ENCODE peak calls at places on chromosomes 5 and 9, in five cellular contexts. I is kidney epithelial cell, R is OCI-LY7, E is fibroblast of the aortic adventitia, M is hepatocyte. H is an unnamed sample.

GRCh38 chr5:142894315-142894714 is 124.1 kb downstream of the ARHGAP26 start:
- DNase-seq in I (no peak), R (no peak), E (no peak), M (no peak), H (no peak)

GRCh38 chr5:123537845-123538244 is 25.9 kb downstream of the CSNK1G3 start:
- DNase-seq in I (no peak), R (no peak), E (no peak), M (no peak), H (no peak)

GRCh38 chr9:6488395-6488794 is 75.4 kb downstream of the UHRF2 start:
- DNase-seq in I (no peak), R (peak), E (no peak), M (no peak), H (no peak)

GRCh38 chr5:28397502-28397941 is 1359.1 kb upstream of the CDH9 start:
- DNase-seq in I (peak), R (no peak), E (no peak), M (peak), H (no peak)

GRCh38 chr5:119288364-119289047 is 67.3 kb upstream of the TNFAIP8 start:
- DNase-seq in I (no peak), R (no peak), E (peak), M (no peak), H (no peak)

GRCh38 chr5:55438931-55439477 is 95.8 kb downstream of the PLPP1 start:
- DNase-seq in I (no peak), R (no peak), E (peak), M (peak), H (no peak)

GRCh38 chr9:97059661-97060060 is 20.7 kb upstream of the CTSV start:
- DNase-seq in I (peak), R (no peak), E (no peak), M (peak), H (no peak)

GRCh38 chr9:109108318-109108717 is 11.4 kb downstream of the TMEM245 start:
- DNase-seq in I (no peak), R (peak), E (peak), M (no peak), H (no peak)

GRCh38 chr5:80474929-80475328 is 13.0 kb upstream of the FAM151B start:
- DNase-seq in I (no peak), R (no peak), E (no peak), M (no peak), H (no peak)

GRCh38 chr9:14096182-14096922 is 217.6 kb downstream of the NFIB start:
- DNase-seq in I (peak), R (no peak), E (peak), M (peak), H (no peak)

GRCh38 chr9:119924736-119925135 is 555.5 kb upstream of the BRINP1 start:
- DNase-seq in I (no peak), R (no peak), E (no peak), M (no peak), H (no peak)

GRCh38 chr9:135051316-135052038 is 36.0 kb upstream of the OLFM1 start:
- DNase-seq in I (no peak), R (no peak), E (no peak), M (no peak), H (no peak)

GRCh38 chr5:96807099-96807654 is 568 bp downstream of the ERAP1 start:
- DNase-seq in I (no peak), R (peak), E (peak), M (peak), H (peak)

GRCh38 chr9:100587375-100587774 is 9.5 kb downstream of the CAVIN4 start:
- DNase-seq in I (no peak), R (no peak), E (peak), M (no peak), H (no peak)

GRCh38 chr9:37967272-37967581 is 63.3 kb upstream of the SLC25A51 start:
- DNase-seq in I (no peak), R (no peak), E (no peak), M (no peak), H (no peak)

GRCh38 chr5:129945031-129945430 is 40.8 kb downstream of the CHSY3 start:
- DNase-seq in I (peak), R (no peak), E (peak), M (no peak), H (no peak)

GRCh38 chr9:126844085-126844484 is 16.4 kb upstream of the ZBTB34 start:
- DNase-seq in I (peak), R (no peak), E (peak), M (no peak), H (no peak)

GRCh38 chr5:124729687-124730359 is 16.6 kb downstream of the ZNF608 start:
- DNase-seq in I (no peak), R (no peak), E (no peak), M (no peak), H (no peak)

GRCh38 chr5:150499437-150499956 is 8.4 kb upstream of the NDST1 start:
- DNase-seq in I (no peak), R (peak), E (no peak), M (no peak), H (no peak)

GRCh38 chr9:131271506-131271931 is 4.8 kb downstream of the FAM78A start:
- DNase-seq in I (no peak), R (peak), E (no peak), M (no peak), H (no peak)

GRCh38 chr9:83219154-83219923 is 156.4 kb upstream of the RASEF start:
- DNase-seq in I (peak), R (no peak), E (peak), M (peak), H (peak)

GRCh38 chr5:6633469-6634326 is 458 bp downstream of the SRD5A1 start:
- DNase-seq in I (no peak), R (no peak), E (peak), M (peak), H (no peak)

GRCh38 chr9:18632624-18633407 is 158.9 kb downstream of the ADAMTSL1 start:
- DNase-seq in I (peak), R (no peak), E (peak), M (peak), H (no peak)

GRCh38 chr9:21060919-21061561 is 16.7 kb downstream of the IFNB1 start:
- DNase-seq in I (no peak), R (no peak), E (peak), M (peak), H (no peak)

GRCh38 chr5:27830551-27830950 is 792.2 kb upstream of the CDH9 start:
- DNase-seq in I (peak), R (no peak), E (peak), M (no peak), H (no peak)

GRCh38 chr9:79104216-79104615 is 467.5 kb upstream of the TLE4 start:
- DNase-seq in I (no peak), R (no peak), E (no peak), M (no peak), H (no peak)

GRCh38 chr5:122877518-122877917 is 32.1 kb downstream of the SNX24 start:
- DNase-seq in I (no peak), R (peak), E (no peak), M (no peak), H (no peak)

GRCh38 chr9:131631254-131631653 is 85.9 kb downstream of the PRRT1B start:
- DNase-seq in I (no peak), R (no peak), E (no peak), M (no peak), H (no peak)

GRCh38 chr9:106726070-106726815 is 136.7 kb upstream of the ZNF462 start:
- DNase-seq in I (no peak), R (no peak), E (no peak), M (no peak), H (no peak)

GRCh38 chr9:18668944-18669343 is 195.0 kb downstream of the ADAMTSL1 start:
- DNase-seq in I (no peak), R (no peak), E (no peak), M (no peak), H (no peak)

GRCh38 chr9:81266674-81267073 is 422.7 kb downstream of the TLE1 start:
- DNase-seq in I (peak), R (no peak), E (peak), M (no peak), H (no peak)

GRCh38 chr9:130421802-130422276 is 22.9 kb upstream of the ASS1 start:
- DNase-seq in I (no peak), R (no peak), E (no peak), M (peak), H (no peak)

GRCh38 chr5:150302301-150303069 is at the start of gene ARSI:
- DNase-seq in I (peak), R (no peak), E (peak), M (peak), H (no peak)

GRCh38 chr9:112312139-112312538 is 21.3 kb downstream of the PTBP3 start:
- DNase-seq in I (no peak), R (no peak), E (no peak), M (no peak), H (no peak)

GRCh38 chr5:5432020-5432707 is 9.7 kb downstream of the ICE1 start:
- DNase-seq in I (no peak), R (no peak), E (peak), M (no peak), H (no peak)

GRCh38 chr9:88947581-88948573 is 43.4 kb upstream of the S1PR3 start:
- DNase-seq in I (no peak), R (no peak), E (peak), M (no peak), H (no peak)

GRCh38 chr9:135299651-135300345 is 179.8 kb upstream of the PPP1R26 start:
- DNase-seq in I (no peak), R (no peak), E (no peak), M (peak), H (no peak)

GRCh38 chr5:66378407-66378806 is 217.8 kb upstream of the MAST4 start:
- DNase-seq in I (no peak), R (no peak), E (no peak), M (no peak), H (no peak)

GRCh38 chr5:172002310-172002709 is 4.1 kb downstream of the FBXW11 start:
- DNase-seq in I (no peak), R (peak), E (peak), M (no peak), H (no peak)
- TF ChIP-seq CTCF in I (peak), R (peak), E (peak), M (peak), H (peak)

GRCh38 chr5:146206257-146206656 is 2.9 kb downstream of the RBM27 start:
- DNase-seq in I (no peak), R (no peak), E (no peak), M (no peak), H (no peak)

GRCh38 chr5:146213210-146213838 is 9.9 kb downstream of the RBM27 start:
- DNase-seq in I (no peak), R (peak), E (peak), M (peak), H (no peak)

GRCh38 chr5:146205499-146206202 is 2.2 kb downstream of the RBM27 start:
- DNase-seq in I (no peak), R (no peak), E (no peak), M (no peak), H (no peak)

GRCh38 chr5:146203872-146204192 is 427 bp downstream of the RBM27 start:
- DNase-seq in I (no peak), R (no peak), E (no peak), M (no peak), H (no peak)

DNA sequence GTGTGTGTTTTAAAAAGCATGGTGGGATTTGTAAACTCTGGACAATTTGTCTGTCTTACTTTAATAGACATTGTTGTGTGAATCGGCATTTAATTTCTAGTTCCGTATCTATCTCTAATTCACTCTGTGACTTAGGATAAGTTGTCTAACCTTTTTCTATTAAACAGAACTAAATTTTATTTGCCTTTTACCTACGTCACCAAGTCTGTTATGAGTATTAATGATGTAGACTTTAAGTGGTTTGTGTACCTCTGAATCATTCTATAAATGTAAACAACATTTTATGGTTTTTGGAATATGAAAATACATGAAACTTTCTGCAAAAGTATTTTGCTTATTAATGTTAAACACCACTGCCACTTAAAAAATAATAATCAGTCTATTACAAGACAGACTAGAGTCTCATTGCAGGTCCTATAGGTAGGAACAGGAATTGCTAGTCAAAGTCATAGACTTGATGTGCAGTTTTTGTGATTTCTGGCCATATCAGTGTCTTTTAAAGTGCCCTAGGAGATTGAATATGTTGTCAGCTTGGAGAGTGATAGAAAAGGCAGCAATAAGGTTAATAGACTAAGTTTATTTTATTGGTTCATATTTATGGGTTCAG is 5.6 kb downstream of the RBM27 start:
- DNase-seq in I (no peak), R (peak), E (no peak), M (no peak), H (no peak)
- TF ChIP-seq CTCF in I (no peak), R (peak), E (peak), M (no peak), H (no peak)

DNA sequence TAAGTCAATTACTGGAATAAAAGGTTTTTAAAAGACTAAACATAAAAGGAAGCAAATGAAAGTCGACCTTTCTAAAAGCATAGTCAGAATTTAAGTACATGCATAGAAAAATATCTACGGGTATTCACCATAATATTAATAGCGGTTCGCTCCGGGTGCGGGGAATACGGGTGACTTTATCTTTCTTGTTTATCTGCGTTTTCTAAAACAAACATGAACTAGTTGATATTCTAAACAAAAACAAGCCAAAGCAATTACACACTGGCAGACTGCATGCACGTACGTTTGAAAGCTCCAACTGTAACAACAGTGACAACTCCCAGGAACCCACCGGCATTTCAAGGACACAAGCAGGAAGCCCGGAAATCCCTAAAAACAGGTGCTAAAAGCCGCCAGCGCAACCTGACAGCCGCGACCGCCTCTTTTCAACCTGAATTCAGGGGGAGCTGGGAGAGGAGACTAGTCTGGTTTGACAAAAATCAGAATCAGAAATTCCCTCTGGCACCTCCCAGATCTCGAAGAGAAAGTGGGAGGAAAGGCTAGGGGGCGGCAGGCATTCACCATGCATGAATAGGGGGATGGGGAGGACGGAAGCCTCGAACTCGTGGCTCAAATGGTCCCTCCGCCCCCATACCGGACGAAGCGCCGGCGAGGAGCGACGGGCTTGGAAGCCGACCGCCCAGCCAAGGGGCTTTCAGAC is 512 bp downstream of the PANK3 start:
- DNase-seq in I (no peak), R (no peak), E (peak), M (peak), H (no peak)
- TF ChIP-seq CTCF in I (no peak), R (no peak), E (no peak), M (no peak), H (no peak)

DNA sequence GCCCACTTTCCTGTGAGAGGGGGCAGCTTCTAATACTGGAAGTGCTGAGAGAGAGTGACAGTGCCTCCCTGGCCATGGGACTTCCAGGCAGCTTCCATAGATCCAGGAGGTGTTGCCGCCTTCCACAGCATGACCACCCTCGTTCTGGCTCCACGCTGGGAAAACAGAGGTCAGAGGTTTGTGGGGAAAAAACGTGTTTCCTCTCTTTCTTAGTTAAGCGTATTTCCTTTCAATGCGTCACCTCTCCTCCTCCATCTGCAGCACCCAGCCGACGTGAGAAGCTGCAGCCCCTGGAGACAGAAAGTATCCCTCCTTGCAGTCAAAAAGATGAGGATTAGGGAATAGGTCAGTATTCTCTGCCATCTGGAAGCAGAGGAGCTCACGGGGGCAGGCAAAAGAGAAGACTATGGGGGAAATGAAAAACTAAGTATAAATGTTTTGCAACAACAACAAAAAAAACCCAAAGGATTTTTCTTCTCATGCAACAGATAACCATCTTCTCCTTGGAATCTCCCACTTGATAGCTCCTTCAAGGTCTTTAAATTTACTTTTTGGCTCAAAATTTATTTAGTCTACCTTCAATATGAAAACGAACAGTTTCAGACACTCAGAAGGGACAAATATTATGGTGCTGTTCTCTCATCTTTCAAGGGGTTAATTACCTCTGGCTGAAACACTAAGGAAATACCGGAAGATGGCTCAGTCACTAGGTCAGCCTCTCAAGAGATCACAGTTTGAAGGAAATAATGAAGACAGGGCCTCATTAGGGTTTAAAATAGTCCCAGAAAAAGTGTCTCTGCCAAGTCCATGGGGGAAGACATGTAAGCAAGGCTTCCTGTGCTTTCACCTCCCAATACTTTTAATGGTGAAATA is 38.0 kb downstream of the MTMR12 start:
- DNase-seq in I (no peak), R (no peak), E (no peak), M (no peak), H (no peak)
- TF ChIP-seq CTCF in I (no peak), R (no peak), E (no peak), M (no peak), H (no peak)

GRCh38 chr9:34049630-34050384 is 1.1 kb upstream of the UBAP2 start:
- DNase-seq in I (no peak), R (no peak), E (no peak), M (peak), H (no peak)

GRCh38 chr9:34046784-34047379 is 1.8 kb downstream of the UBAP2 start:
- DNase-seq in I (no peak), R (peak), E (no peak), M (peak), H (no peak)

GRCh38 chr9:34045903-34046302 is 2.8 kb downstream of the UBAP2 start:
- DNase-seq in I (no peak), R (no peak), E (no peak), M (no peak), H (no peak)

GRCh38 chr9:34047864-34048729 is 590 bp downstream of the UBAP2 start:
- DNase-seq in I (no peak), R (peak), E (no peak), M (peak), H (peak)

DNA sequence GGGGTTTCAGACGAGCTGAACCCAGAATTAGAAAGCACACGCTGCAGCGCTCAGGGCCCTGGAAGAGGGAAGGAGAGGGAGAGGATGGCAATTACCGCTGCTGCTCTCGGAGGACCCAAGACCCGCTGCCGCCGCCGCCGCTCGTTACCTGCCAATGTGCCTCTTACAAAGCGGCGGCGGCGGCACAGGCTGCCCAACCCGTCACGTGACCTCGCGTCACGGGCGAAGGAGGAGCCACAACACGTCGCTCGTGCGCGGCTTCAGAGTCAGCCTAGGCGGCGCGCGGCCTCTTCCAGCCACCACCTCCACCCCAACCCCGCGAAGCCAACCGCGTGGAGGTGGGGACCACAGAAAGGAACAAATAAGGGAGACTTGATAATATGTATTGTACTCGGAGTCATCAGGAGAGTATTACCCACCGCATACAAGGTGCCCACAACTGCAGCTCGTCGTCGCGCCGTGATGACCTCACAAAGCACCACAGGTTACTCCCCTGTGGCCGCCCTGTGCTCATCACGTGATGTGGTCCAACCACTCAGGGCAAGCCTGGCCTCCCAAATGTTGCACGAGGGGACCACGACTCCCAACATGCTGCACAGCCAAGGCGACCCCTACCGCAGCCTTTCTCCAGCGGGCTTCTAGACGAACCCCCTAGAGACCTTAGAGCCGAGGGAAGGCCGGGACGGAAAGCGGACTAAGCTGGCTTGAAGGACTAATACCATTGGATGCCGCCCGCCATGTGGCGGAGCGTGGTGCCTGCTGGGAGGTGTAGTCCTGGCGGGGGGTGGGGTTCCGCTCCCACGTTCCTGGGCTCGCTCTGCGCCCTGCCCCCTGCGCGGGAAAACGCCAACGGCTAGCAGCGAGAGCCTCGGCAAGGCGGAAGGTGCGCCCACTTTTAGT is at the start of gene UBAP2:
- DNase-seq in I (peak), R (peak), E (peak), M (peak), H (peak)
- TF ChIP-seq CTCF in I (no peak), R (no peak), E (no peak), M (no peak), H (no peak)

DNA sequence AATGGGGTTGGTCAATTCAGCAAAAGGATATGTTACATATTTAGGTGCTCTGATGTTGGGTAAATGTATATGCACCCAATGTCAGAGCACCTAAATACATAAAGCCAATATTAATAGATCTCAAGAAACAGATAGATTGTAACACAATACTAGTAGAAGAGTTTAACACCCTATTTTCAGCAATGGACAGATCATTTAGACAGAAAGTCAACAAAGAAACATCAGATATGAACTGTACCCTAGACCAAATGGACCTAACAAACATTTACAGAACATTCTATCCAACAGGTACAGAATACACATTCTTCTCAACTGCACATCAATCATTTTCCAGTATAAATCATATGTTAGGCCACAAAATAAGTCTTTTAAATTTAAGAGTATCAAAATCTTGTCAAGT is 35.2 kb downstream of the FANCC start:
- DNase-seq in I (no peak), R (no peak), E (no peak), M (no peak), H (no peak)
- TF ChIP-seq CTCF in I (no peak), R (no peak), E (no peak), M (no peak), H (no peak)

H was measured in GM10248.